ENCODE peak calls at places on chromosomes 1 and 21, in four cellular contexts. J, V, I and T are unnamed samples.

GRCh38 chr1:24321150-24321549 is 2.0 kb downstream of the GRHL3 start:
- DNase-seq in V (no peak), I (no peak), J (no peak), T (no peak)

GRCh38 chr1:218380125-218380977 is 35.2 kb downstream of the TGFB2 start:
- DNase-seq in J (no peak), I (no peak), V (no peak), T (no peak)

GRCh38 chr1:101043776-101044175 is 18.2 kb upstream of the DPH5 start:
- DNase-seq in V (no peak), J (peak), I (no peak), T (no peak)

GRCh38 chr1:145885738-145886287 is at the start of gene ANKRD35:
- DNase-seq in J (peak), I (peak), V (peak), T (peak)

GRCh38 chr1:35431173-35431599 is 126.0 kb downstream of the KIAA0319L start:
- DNase-seq in J (peak), V (no peak), I (no peak), T (no peak)

GRCh38 chr1:26083246-26083645 is 15.8 kb upstream of the TRIM63 start:
- DNase-seq in I (no peak), J (peak), V (no peak), T (no peak)

GRCh38 chr1:20530901-20531300 is 21.5 kb upstream of the FAM43B start:
- DNase-seq in I (no peak), J (no peak), V (no peak), T (no peak)

GRCh38 chr1:6899621-6900020 is 114.4 kb downstream of the CAMTA1 start:
- DNase-seq in V (no peak), J (no peak), I (no peak), T (no peak)

GRCh38 chr1:226973371-226973897 is 33.3 kb downstream of the COQ8A start:
- DNase-seq in I (peak), V (no peak), J (no peak), T (no peak)

GRCh38 chr1:108511764-108512163 is 48.1 kb upstream of the EEIG2 start:
- DNase-seq in I (no peak), J (no peak), V (no peak), T (no peak)

GRCh38 chr1:39361446-39361845 is 130.0 kb upstream of the BMP8A start:
- DNase-seq in I (no peak), V (no peak), J (no peak), T (no peak)

GRCh38 chr1:25037174-25038074 is 107.3 kb upstream of the RUNX3 start:
- DNase-seq in V (no peak), J (peak), I (peak), T (no peak)

GRCh38 chr1:152328801-152329391 is 3.9 kb upstream of the FLG start:
- DNase-seq in V (no peak), I (no peak), J (no peak), T (no peak)

GRCh38 chr1:27475707-27476106 is 14.3 kb downstream of the WASF2 start:
- DNase-seq in V (no peak), I (no peak), J (no peak), T (no peak)

GRCh38 chr1:905071-905749 is 18.5 kb upstream of the SAMD11 start:
- DNase-seq in J (peak), I (peak), V (peak), T (no peak)

GRCh38 chr1:165395522-165396300 is 39.2 kb upstream of the LMX1A start:
- DNase-seq in V (no peak), I (no peak), J (no peak), T (no peak)

GRCh38 chr1:27391511-27392095 is 819 bp upstream of the GPR3 start:
- DNase-seq in I (peak), V (peak), J (no peak), T (peak)

GRCh38 chr1:222288056-222288455 is 259.8 kb downstream of the HHIPL2 start:
- DNase-seq in V (no peak), I (no peak), J (peak), T (no peak)

GRCh38 chr1:3899776-3900149 is 309 bp downstream of the C1orf174 start:
- DNase-seq in V (no peak), J (no peak), I (no peak), T (no peak)

GRCh38 chr1:198876371-198876871 is 237.6 kb downstream of the PTPRC start:
- DNase-seq in I (no peak), V (no peak), J (no peak), T (peak)

GRCh38 chr1:201489656-201490261 is 17.2 kb downstream of the CSRP1 start:
- DNase-seq in V (no peak), I (no peak), J (no peak), T (no peak)

GRCh38 chr1:43143441-43143888 is 28.6 kb downstream of the EBNA1BP2 start:
- DNase-seq in V (no peak), I (no peak), J (no peak), T (no peak)

GRCh38 chr1:119772298-119772697 is 3.6 kb upstream of the HMGCS2 start:
- DNase-seq in I (no peak), J (no peak), V (no peak), T (no peak)

GRCh38 chr1:111463029-111463683 is 10.6 kb upstream of the C1orf162 start:
- DNase-seq in J (peak), I (no peak), V (no peak), T (no peak)

GRCh38 chr1:86975993-86976392 is 61.6 kb downstream of the HS2ST1 start:
- DNase-seq in V (no peak), I (no peak), J (no peak), T (no peak)

GRCh38 chr1:7703321-7704213 is 67.5 kb upstream of the VAMP3 start:
- DNase-seq in I (no peak), V (no peak), J (no peak), T (no peak)

GRCh38 chr1:79667848-79668696 is 661.5 kb upstream of the ADGRL4 start:
- DNase-seq in J (no peak), I (no peak), V (no peak), T (no peak)

GRCh38 chr1:231612393-231613089 is 14.0 kb upstream of the DISC1 start:
- DNase-seq in I (no peak), V (no peak), J (no peak), T (no peak)

GRCh38 chr21:36141513-36141925 is 6.6 kb downstream of the CBR3 start:
- DNase-seq in V (no peak), J (peak), I (peak), T (peak)

GRCh38 chr1:100479620-100480338 is 58.2 kb upstream of the GPR88 start:
- DNase-seq in J (no peak), I (no peak), V (no peak), T (no peak)

GRCh38 chr1:93567255-93567918 is 114.2 kb downstream of the BCAR3 start:
- DNase-seq in J (peak), V (no peak), I (peak), T (no peak)

GRCh38 chr1:66354311-66354922 is 179.5 kb upstream of the SGIP1 start:
- DNase-seq in V (no peak), I (no peak), J (peak), T (no peak)

GRCh38 chr21:39022901-39023693 is 160.2 kb downstream of the PSMG1 start:
- DNase-seq in I (peak), V (no peak), J (peak), T (no peak)

GRCh38 chr21:36246080-36246631 is 73.8 kb upstream of the MORC3 start:
- DNase-seq in V (no peak), J (no peak), I (peak), T (no peak)

DNA sequence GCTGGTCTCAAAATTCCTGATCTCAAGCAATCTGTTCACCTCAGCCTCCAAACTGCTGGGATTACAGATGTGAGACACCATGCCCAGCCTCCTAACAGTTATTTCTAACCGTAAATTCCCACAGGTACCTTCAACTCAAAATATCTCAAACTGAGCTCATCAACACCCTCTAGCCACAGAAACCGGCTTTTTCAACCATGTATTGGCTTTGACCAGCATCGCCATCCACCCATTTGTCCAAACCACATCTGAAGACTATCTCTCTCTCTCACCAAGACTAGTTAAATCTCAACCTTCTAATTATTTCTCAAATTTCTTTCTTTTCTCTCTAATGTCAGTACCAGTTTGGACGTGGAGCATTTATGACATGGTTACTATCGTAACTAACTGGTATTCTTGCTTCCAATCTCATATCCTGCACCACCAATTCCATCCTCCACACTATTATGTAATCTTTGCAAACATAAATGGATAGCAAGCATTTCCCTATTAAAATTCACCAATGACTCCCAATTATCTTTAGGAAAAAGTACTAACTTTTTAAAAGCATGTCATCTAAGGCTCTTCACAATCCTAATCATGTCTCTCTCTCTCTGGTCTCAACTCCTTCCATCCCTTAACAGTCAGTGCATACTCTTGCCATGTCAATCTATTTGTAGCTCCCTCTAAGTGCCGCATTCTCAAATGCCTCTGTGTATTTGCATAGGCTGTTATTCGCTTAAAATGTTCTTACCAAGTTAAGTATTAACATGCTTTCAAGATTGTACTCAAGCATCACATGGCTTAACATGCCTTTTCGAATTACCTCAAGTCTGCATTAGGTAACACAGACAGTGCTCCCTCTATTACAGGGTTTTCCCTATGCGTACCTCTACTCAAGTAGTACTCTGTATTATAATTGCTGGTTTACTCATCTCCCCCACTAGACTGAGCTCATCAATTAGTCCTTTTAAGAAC is 18.1 kb downstream of the RSBN1 start:
- DNase-seq in J (no peak), I (no peak), V (no peak), T (no peak)
- H3K27ac ChIP-seq in J (no peak), I (peak), V (no peak), T (no peak)

GRCh38 chr1:15701784-15702183 is 17.7 kb downstream of the PLEKHM2 start:
- DNase-seq in J (no peak), V (no peak), I (no peak), T (no peak)

GRCh38 chr1:15698201-15698600 is 14.1 kb downstream of the PLEKHM2 start:
- DNase-seq in V (no peak), I (no peak), J (no peak), T (no peak)

GRCh38 chr1:15693371-15693770 is 9.3 kb downstream of the PLEKHM2 start:
- DNase-seq in J (no peak), I (no peak), V (no peak), T (no peak)

GRCh38 chr1:15700510-15700909 is 16.4 kb downstream of the PLEKHM2 start:
- DNase-seq in V (no peak), I (no peak), J (no peak), T (no peak)

DNA sequence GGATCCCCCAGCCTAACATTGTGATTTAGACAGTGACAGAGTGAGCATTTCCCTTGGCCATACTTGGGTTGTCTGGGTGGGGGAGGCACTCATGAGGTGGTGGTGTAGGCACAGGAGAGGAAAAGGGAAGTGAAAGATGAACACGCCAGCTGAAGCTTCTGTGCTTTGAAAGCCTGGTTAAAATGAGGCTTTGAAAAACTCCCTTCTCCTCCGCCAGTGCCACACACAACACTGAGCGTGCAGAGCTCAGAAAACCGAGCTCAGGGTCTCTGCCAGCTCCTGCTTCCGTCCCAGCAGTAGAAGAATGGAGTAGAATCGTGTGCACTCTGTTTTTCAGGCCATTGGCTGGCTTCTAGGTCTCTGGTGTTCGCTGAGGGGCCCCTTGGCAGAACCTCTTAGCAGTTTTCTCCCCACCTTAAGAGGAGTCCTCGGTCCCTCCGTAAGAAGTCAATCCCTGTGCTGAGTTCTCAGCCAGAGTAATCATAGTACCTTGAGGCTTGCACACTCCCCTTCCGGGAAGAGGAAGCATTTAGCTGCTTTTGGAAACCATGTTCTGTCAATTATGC is 12.9 kb downstream of the PLEKHM2 start:
- DNase-seq in J (no peak), V (no peak), I (no peak), T (peak)
- H3K27ac ChIP-seq in J (no peak), V (peak), I (no peak), T (peak)

DNA sequence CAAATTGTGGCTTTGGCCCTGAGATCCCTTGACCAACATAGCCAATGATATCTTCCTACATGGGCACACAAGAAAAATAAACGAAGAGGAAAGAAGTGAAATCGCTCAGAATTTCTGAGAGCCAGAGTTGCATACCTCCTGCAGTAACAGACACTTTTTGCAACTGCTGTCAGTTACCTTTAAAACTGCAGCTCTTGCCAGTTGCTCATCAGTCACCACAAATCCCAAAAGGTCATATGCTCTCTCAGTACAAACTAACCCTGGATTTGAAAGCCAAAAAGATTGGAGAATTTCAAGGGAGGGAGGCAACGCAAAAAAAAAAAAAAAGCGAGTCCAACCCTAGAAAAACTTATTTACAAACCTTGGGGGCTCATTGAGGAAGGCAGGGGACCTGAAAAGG is 47.2 kb upstream of the DNAH14 start:
- DNase-seq in V (no peak), I (no peak), J (no peak), T (no peak)
- H3K27ac ChIP-seq in V (no peak), I (no peak), J (no peak), T (no peak)

GRCh38 chr1:14767075-14767474 is 168.6 kb downstream of the KAZN start:
- DNase-seq in V (no peak), J (no peak), I (no peak), T (no peak)
- H3K27ac ChIP-seq in V (no peak), J (no peak), I (no peak), T (no peak)

GRCh38 chr1:180779584-180779983 is 133.1 kb upstream of the KIAA1614 start:
- DNase-seq in V (no peak), I (no peak), J (no peak), T (no peak)

GRCh38 chr1:180773210-180773865 is 139.4 kb upstream of the KIAA1614 start:
- DNase-seq in J (peak), I (no peak), V (no peak), T (no peak)

GRCh38 chr1:180775801-180776200 is 136.9 kb upstream of the KIAA1614 start:
- DNase-seq in I (no peak), V (no peak), J (no peak), T (no peak)

GRCh38 chr1:180778782-180779398 is 133.8 kb upstream of the KIAA1614 start:
- DNase-seq in I (no peak), J (no peak), V (no peak), T (no peak)

GRCh38 chr1:180777072-180777689 is 135.5 kb upstream of the KIAA1614 start:
- DNase-seq in I (no peak), V (no peak), J (no peak), T (no peak)
- H3K27ac ChIP-seq in I (no peak), V (no peak), J (no peak), T (no peak)

DNA sequence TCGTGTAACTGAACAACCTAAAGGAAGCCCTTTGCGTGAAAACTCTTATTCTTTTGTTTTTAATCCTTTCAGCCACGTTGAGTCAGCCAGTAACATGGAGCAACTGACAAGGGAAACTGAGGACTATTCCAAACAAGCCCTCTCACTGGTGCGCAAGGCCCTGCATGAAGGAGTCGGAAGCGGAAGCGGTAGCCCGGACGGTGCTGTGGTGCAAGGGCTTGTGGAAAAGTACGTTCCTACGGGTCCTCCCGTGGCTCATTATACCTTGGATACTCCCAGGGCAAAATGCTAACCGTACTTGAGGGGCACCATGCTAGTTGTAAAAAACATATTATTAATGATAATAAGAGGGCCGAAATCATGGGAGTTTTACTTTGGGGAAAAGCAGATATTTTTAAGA is 49.4 kb downstream of the LAMC2 start:
- DNase-seq in V (no peak), I (no peak), J (no peak), T (no peak)
- H3K27ac ChIP-seq in V (peak), I (no peak), J (peak), T (no peak)

GRCh38 chr1:59164371-59164770 is 132.5 kb upstream of the FGGY start:
- DNase-seq in V (no peak), I (no peak), J (no peak), T (no peak)
- H3K27ac ChIP-seq in V (no peak), I (no peak), J (no peak), T (no peak)

GRCh38 chr1:170669036-170669435 is 5.1 kb downstream of the PRRX1 start:
- DNase-seq in V (no peak), J (no peak), I (no peak), T (no peak)
- H3K27ac ChIP-seq in V (peak), J (no peak), I (no peak), T (no peak)

GRCh38 chr1:157278383-157279156 is 140.4 kb upstream of the ETV3 start:
- DNase-seq in I (no peak), V (no peak), J (no peak), T (no peak)
- H3K27ac ChIP-seq in I (no peak), V (no peak), J (no peak), T (no peak)